ENCODE peak calls at places on chromosomes 13 and 19, in seven cellular contexts. V, A, L, B, G, H and Y are unnamed samples. For H3K4me1, the result is how much of the 10 kb centered on the place peaks cover.

GRCh38 chr13:110555601-110556223 is 5.8 kb downstream of the RAB20 start:
- DNase-seq in G (peak), H (no peak), V (peak), L (no peak), B (no peak), A (no peak), Y (peak)

GRCh38 chr13:110511509-110512181 is 49.9 kb downstream of the RAB20 start:
- DNase-seq in B (no peak), L (no peak), A (no peak), H (no peak), V (no peak), G (no peak), Y (no peak)

GRCh38 chr13:38384171-38384570 is 34.5 kb downstream of the UFM1 start:
- DNase-seq in V (no peak), B (no peak), H (no peak), L (no peak), G (no peak), A (no peak), Y (no peak)

GRCh38 chr19:55537741-55538111 is 793 bp upstream of the SBK2 start:
- DNase-seq in B (peak), G (peak), L (peak), H (no peak), A (no peak), V (no peak), Y (no peak)

GRCh38 chr13:79654520-79654919 is 173.6 kb downstream of the NDFIP2 start:
- DNase-seq in V (no peak), A (no peak), G (no peak), H (no peak), L (no peak), B (peak), Y (no peak)

GRCh38 chr19:47111081-47111589 is 2.4 kb downstream of the ZC3H4 start:
- DNase-seq in G (no peak), V (peak), H (peak), L (no peak), B (no peak), A (peak), Y (peak)

GRCh38 chr13:87057807-87058520 is 613.2 kb upstream of the SLITRK5 start:
- DNase-seq in A (no peak), B (no peak), V (no peak), L (no peak), G (no peak), H (no peak), Y (peak)

GRCh38 chr19:7961930-7962626 is 18.6 kb upstream of the TIMM44 start:
- DNase-seq in H (no peak), B (no peak), A (no peak), L (no peak), V (no peak), G (no peak), Y (no peak)

GRCh38 chr19:12163841-12164240 is 945 bp downstream of the ZNF136 start:
- DNase-seq in G (no peak), V (no peak), A (no peak), L (no peak), B (peak), H (no peak), Y (no peak)

DNA sequence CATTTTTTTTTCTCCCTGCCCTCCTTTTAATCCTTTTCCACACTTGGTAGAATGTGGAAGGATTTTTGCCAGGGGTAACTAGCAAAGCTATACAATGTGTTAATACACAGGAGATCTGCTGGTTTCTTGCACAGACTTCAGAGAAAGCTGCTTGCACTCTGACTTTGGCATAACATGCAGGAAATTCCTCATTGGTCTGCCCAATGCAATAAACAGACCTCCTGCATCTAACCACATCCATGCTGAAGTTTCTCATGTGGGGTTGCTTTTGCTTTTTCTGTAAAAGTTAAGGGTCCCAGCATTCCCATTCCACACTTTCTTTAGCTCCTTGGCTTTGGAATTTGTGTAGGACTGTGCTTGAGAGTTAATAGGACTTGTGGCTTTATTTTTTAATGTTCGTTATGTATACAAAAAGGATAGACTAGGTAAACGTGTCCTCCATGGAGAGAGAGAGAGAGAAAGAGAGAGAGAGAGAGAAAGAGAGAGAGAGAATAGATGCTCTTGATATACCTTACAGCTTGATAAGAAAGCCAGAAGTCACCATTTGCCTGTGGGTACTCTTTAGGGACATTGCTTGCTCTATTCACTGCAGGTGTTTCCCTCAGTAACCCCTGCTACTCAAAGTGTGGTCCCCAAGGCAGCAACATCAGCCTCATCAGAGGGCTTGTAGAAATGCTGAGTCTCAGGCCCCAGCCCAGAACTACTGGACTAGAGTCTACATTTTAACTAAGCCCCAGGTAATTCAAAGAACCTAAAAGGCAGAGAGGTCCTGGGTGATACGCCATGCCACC is 170.5 kb downstream of the SHISA2 start:
- DNase-seq in V (no peak), A (no peak), G (no peak), H (peak), B (peak), L (peak), Y (no peak)
- H3K4me1 ChIP-seq in V (under half), A (half or more), G (under half), H (under half), B (under half), L (half or more), Y (under half)

DNA sequence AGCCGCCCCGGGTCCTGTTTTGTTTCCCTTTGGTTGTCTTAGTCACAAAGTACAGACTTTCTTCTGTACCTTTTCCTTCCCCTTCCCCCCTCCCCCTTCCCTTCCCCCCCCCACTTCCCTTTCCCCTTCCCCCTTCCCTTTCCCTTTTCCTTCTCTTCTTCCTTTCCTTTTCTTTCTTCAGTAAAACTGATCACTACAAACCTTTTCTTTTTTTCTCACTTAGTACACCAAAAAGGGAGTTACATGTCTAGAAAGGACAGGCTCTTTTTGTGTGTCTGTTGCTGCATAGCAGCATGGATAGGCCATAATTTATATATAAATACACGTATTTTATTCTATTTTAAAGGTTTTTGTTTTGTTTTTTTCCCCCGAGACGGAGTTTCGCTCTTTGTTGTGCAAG is 35.4 kb downstream of the DNM2 start:
- DNase-seq in V (no peak), L (no peak), G (no peak), H (no peak), B (no peak), A (no peak), Y (no peak)
- H3K4me1 ChIP-seq in V (under half), L (under half), G (under half), H (half or more), B (under half), A (half or more), Y (under half)

DNA sequence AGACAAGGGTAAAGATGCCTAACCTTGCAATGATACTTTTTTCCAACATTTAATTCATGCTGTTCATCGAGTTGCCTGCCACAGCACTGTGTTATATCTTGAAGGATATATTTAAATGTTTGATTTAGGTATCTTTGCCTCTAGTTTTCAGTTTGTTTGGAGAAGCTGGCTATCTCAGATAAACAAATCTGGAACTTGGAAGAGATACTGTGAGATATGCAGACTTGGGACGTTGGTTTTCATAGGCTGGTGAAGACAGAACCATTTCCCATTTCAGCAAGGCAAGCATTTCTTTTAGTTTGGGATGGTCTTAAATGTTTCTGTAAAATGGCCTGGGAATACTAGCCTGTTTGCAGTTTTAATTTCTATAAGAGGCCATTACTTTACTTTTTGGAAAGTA is 3.3 kb downstream of the RNASEH2B start:
- DNase-seq in G (no peak), L (no peak), H (no peak), B (no peak), V (no peak), A (no peak), Y (no peak)
- H3K4me1 ChIP-seq in G (under half), L (under half), H (under half), B (under half), V (half or more), A (half or more), Y (under half)

DNA sequence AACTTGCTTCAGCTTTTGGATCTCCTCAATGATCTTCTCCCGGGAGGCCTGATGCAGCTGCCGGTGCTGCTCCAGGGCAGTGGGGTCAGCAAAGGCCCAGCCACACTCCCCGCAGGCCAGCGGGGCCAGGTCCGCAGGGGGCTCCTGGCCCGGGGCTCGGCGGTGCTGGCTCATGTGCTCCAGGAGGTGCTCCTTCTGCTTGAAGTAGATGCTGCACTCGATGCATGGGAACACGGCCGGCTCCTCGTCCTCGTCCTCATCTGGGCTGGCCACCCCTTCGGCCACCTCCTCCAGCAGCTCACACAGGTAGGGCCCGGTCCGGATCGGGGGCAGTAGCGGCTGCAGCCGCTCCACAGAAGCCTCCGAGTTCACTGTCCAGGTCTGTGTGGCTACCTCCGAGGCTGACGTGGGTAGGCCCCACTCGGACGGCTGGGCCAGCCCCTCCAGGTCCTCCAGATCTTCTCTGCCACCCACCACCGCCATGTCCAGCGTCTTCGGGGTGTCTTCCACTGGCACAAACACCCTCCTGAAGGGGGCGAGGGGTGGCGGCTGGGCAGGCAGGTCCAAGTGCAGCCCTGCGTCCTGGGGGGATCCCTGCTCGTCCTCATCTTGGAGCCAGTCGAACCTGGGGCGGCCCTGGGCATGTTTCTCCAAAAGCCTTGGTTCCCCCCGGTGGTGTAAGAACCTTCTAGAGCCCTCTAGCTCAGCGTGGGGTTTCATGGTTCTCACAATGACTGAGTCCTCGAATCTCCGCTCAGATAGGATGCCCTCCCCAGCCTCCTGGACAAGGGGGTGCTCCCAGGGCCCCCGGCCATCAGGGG is 9.7 kb downstream of the WIZ start:
- DNase-seq in A (no peak), V (no peak), H (no peak), B (no peak), L (no peak), G (no peak), Y (no peak)
- H3K4me1 ChIP-seq in A (under half), V (under half), H (under half), B (under half), L (under half), G (under half), Y (under half)

DNA sequence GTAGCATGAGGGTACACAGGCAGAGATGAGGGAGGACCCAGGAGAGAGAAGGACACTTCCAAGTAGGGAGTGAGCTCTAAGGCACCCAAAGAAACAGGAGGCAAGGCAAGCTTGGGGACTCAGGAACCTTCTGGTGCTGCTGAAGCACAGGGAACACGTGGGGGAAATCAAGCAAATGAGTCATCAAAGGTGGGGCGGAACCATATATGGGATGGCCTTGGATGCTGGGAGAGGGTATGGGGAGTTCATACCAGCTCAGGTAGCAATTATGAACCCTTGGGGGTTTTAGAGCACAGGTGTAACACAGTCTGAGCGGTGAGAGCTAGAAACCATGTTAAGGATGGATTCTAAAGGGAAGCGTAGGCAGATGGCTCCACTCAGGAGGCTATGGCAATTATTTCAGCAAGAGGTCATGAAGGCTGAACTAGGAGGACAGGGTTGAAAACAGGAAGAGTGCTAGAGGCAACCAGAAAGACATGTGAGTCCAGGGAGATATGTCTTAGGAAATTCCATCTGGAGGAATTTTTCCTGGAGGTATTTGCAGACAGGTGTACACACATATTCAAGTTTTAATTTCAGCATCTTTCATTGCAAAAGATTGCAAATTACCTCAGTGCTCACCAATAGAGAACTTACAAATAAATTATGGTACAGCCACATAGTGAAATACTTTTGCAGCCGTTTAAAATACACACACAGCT is 77.1 kb downstream of the STARD13 start:
- DNase-seq in V (no peak), A (no peak), B (no peak), H (no peak), L (no peak), G (no peak), Y (peak)
- H3K4me1 ChIP-seq in V (under half), A (under half), B (under half), H (under half), L (under half), G (under half), Y (under half)

GRCh38 chr19:33621065-33621785 is 528 bp upstream of the CHST8 start:
- DNase-seq in V (no peak), H (no peak), A (no peak), B (no peak), G (no peak), L (no peak), Y (no peak)

GRCh38 chr19:33622809-33623511 is 1.2 kb downstream of the CHST8 start:
- DNase-seq in L (no peak), V (no peak), H (no peak), G (no peak), B (no peak), A (no peak), Y (no peak)

GRCh38 chr19:33621811-33622504 is at the start of gene CHST8:
- DNase-seq in V (no peak), B (peak), A (no peak), G (no peak), H (no peak), L (peak), Y (peak)

GRCh38 chr19:33620611-33621010 is 1.1 kb upstream of the CHST8 start:
- DNase-seq in L (no peak), V (no peak), G (no peak), B (no peak), A (no peak), H (no peak), Y (no peak)

DNA sequence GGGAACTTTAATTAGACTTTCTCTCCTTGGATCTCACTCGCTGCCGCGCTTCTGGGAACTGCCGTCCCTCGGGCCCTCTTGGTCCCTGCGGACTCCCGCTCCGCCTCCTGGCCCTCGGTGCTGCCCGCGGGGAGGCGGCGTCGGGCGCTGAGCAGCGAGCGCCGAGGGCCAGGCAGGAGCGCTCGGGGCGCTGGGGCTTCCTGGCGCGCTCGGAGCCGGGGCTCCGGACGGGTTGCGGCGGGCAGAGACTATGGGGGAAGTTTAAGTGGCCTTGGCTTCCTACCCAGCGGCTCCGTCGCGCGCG is 704 bp downstream of the CHST8 start:
- DNase-seq in B (peak), H (no peak), V (no peak), A (no peak), G (no peak), L (peak), Y (no peak)
- H3K4me1 ChIP-seq in B (under half), H (under half), V (under half), A (under half), G (under half), L (under half), Y (under half)